ENCODE peak calls at places on chromosomes 4 and X, in seven cellular contexts. U is GM12892; E is EL; W is activated gamma-delta T cell treated with Interleukin-2 at 50 U/mL for 16 hours; I is NCI-H146; A is NCI-H2081; G is stimulated activated CD4-positive, alpha-beta T cell treated with anti-CD3 and anti-CD28 coated beads, Interleukin-4, amount 100 ng/mL, for 24 hours. X is an unnamed sample.

GRCh38 chr4:76002176-76002575 is 5.1 kb downstream of the CXCL9 start:
- DNase-seq in I (peak), W (no peak), U (no peak), A (no peak), G (no peak), E (peak), X (no peak)

GRCh38 chr4:144645102-144645469 is 870 bp upstream of the HHIP start:
- DNase-seq in G (no peak), U (no peak), A (no peak), I (no peak), E (no peak), W (no peak), X (no peak)

GRCh38 chr4:110165382-110166285 is 32.8 kb downstream of the ELOVL6 start:
- DNase-seq in E (peak), A (no peak), U (no peak), I (no peak), W (peak), G (peak), X (no peak)

GRCh38 chr4:128468485-128468989 is 180.9 kb upstream of the PGRMC2 start:
- DNase-seq in G (no peak), U (no peak), I (no peak), E (peak), A (no peak), W (no peak), X (no peak)

GRCh38 chrX:152907084-152907651 is 9.3 kb downstream of the ZNF185 start:
- DNase-seq in I (peak), E (peak), A (no peak), U (no peak), G (no peak), W (no peak), X (peak)

GRCh38 chr4:100086766-100087431 is 103.4 kb downstream of the DDIT4L start:
- DNase-seq in A (no peak), W (no peak), G (no peak), I (no peak), U (no peak), E (no peak), X (no peak)

GRCh38 chrX:19799319-19800182 is 87.8 kb downstream of the SH3KBP1 start:
- DNase-seq in E (peak), I (peak), A (peak), W (peak), U (no peak), G (peak), X (peak)

GRCh38 chr4:1675802-1676137 is 8.3 kb downstream of the FAM53A start:
- DNase-seq in E (no peak), A (no peak), G (no peak), I (no peak), U (no peak), W (no peak), X (no peak)

GRCh38 chr4:177938226-177938625 is 496.0 kb upstream of the AGA start:
- DNase-seq in U (no peak), I (no peak), W (no peak), G (no peak), E (no peak), A (no peak), X (no peak)

GRCh38 chr4:6655924-6656323 is 15.4 kb downstream of the MRFAP1 start:
- DNase-seq in G (no peak), I (no peak), W (no peak), A (no peak), U (no peak), E (no peak), X (no peak)

GRCh38 chr4:153393397-153393796 is 48.9 kb downstream of the MND1 start:
- DNase-seq in I (no peak), A (no peak), G (no peak), U (no peak), E (peak), W (no peak), X (no peak)

GRCh38 chrX:134623293-134624045 is 34.8 kb downstream of the PLAC1 start:
- DNase-seq in G (no peak), I (no peak), A (no peak), U (no peak), W (no peak), E (peak), X (no peak)

GRCh38 chr4:10336471-10336870 is 120.8 kb downstream of the ZNF518B start:
- DNase-seq in W (no peak), U (no peak), I (no peak), G (no peak), A (no peak), E (peak), X (no peak)

GRCh38 chrX:97026406-97026805 is 142.7 kb downstream of the RPA4 start:
- DNase-seq in A (peak), W (no peak), U (no peak), G (no peak), E (peak), I (peak), X (peak)

GRCh38 chr4:80263541-80264351 is 2.7 kb upstream of the FGF5 start:
- DNase-seq in I (no peak), E (no peak), A (no peak), G (no peak), U (no peak), W (no peak), X (no peak)

GRCh38 chr4:118954246-118954645 is 65.6 kb downstream of the SYNPO2 start:
- DNase-seq in E (peak), G (no peak), W (no peak), A (no peak), I (no peak), U (no peak), X (peak)

GRCh38 chr4:158282252-158282651 is 72.0 kb downstream of the TMEM144 start:
- DNase-seq in I (no peak), W (no peak), U (no peak), G (no peak), A (no peak), E (peak), X (no peak)

GRCh38 chr4:568351-568652 is 7.8 kb downstream of the TMEM271 start:
- DNase-seq in E (no peak), W (no peak), I (no peak), G (no peak), U (no peak), A (no peak), X (no peak)

GRCh38 chr4:52265781-52266525 is 214.8 kb downstream of the SPATA18 start:
- DNase-seq in E (no peak), I (peak), W (no peak), U (no peak), A (no peak), G (no peak), X (no peak)

GRCh38 chr4:142379277-142380051 is 466.6 kb downstream of the INPP4B start:
- DNase-seq in G (no peak), A (no peak), E (peak), U (no peak), I (no peak), W (no peak), X (no peak)

GRCh38 chrX:140180585-140180984 is 215.3 kb upstream of the CXorf66 start:
- DNase-seq in I (no peak), E (peak), W (no peak), A (no peak), U (no peak), G (no peak), X (no peak)

GRCh38 chr4:173707658-173708415 is 177.8 kb upstream of the HAND2 start:
- DNase-seq in W (no peak), A (no peak), I (no peak), U (no peak), G (no peak), E (no peak), X (no peak)

GRCh38 chr4:3781193-3781886 is 15.2 kb downstream of the ADRA2C start:
- DNase-seq in W (no peak), U (no peak), I (no peak), E (no peak), A (no peak), G (no peak), X (no peak)

GRCh38 chr4:14446311-14446710 is 556.0 kb upstream of the CPEB2 start:
- DNase-seq in G (no peak), E (peak), U (no peak), A (no peak), I (no peak), W (no peak), X (no peak)

GRCh38 chr4:67546971-67547370 is 1.7 kb upstream of the CENPC start:
- DNase-seq in E (no peak), G (no peak), U (no peak), I (no peak), W (no peak), A (no peak), X (no peak)

GRCh38 chrX:39752820-39753219 is 344.9 kb downstream of the BCOR start:
- DNase-seq in U (no peak), G (no peak), W (no peak), I (peak), E (peak), A (peak), X (no peak)

GRCh38 chr4:8414377-8414776 is 26.1 kb downstream of the ACOX3 start:
- DNase-seq in G (peak), W (no peak), E (no peak), U (no peak), I (no peak), A (no peak), X (no peak)

GRCh38 chr4:123986268-123986798 is 589.7 kb downstream of the SPRY1 start:
- DNase-seq in E (peak), A (no peak), W (no peak), G (no peak), I (no peak), U (no peak), X (no peak)

GRCh38 chrX:69221239-69222102 is 56.2 kb upstream of the PJA1 start:
- DNase-seq in G (no peak), E (no peak), I (peak), W (no peak), A (no peak), U (no peak), X (no peak)

GRCh38 chr4:122107680-122108079 is 44.5 kb upstream of the BLTP1 start:
- DNase-seq in G (no peak), E (no peak), U (no peak), A (no peak), I (no peak), W (no peak), X (no peak)

GRCh38 chr4:127400736-127401346 is 231.9 kb upstream of the INTU start:
- DNase-seq in W (no peak), G (peak), I (peak), U (no peak), E (peak), A (peak), X (peak)